ENCODE peak calls at places on chromosomes 12 and 14, in four cellular contexts. E is stimulated activated CD4-positive, alpha-beta T cell treated with anti-CD3 and anti-CD28 coated beads, Interleukin-2, amount 100 ng/mL, for 24 hours; L is PC-3; R is ascending aorta. B is an unnamed sample.

GRCh38 chr14:105710119-105711057 is 184.0 kb downstream of the TMEM121 start:
- DNase-seq in L (no peak), R (no peak), E (no peak), B (no peak)

GRCh38 chr12:106287364-106287763 is 15.2 kb upstream of the TCP11L2 start:
- DNase-seq in R (no peak), L (peak; percentile 73), E (no peak), B (no peak)

GRCh38 chr14:54919330-54919729 is 16.7 kb upstream of the GCH1 start:
- DNase-seq in E (no peak), L (no peak), R (no peak), B (no peak)

GRCh38 chr12:131033886-131034482 is 80.3 kb downstream of the ADGRD1 start:
- DNase-seq in E (no peak), R (no peak), L (no peak), B (no peak)

GRCh38 chr14:77125275-77126073 is 16.1 kb downstream of the ZDHHC22 start:
- DNase-seq in E (no peak), R (no peak), L (no peak), B (no peak)

GRCh38 chr12:67077617-67078016 is 191.5 kb upstream of the CAND1 start:
- DNase-seq in L (peak; percentile 88), R (no peak), E (no peak), B (no peak)

GRCh38 chr12:108193922-108194321 is 64.8 kb downstream of the WSCD2 start:
- DNase-seq in E (peak; percentile 28), L (peak; percentile 36), R (no peak), B (no peak)

GRCh38 chr12:116492703-116493324 is 66.4 kb upstream of the MAP1LC3B2 start:
- DNase-seq in E (no peak), R (no peak), L (peak; percentile 98), B (no peak)

GRCh38 chr12:119713551-119714031 is 45.7 kb downstream of the PRKAB1 start:
- DNase-seq in L (no peak), E (no peak), R (no peak), B (no peak)

GRCh38 chr14:61766136-61766535 is 3.9 kb downstream of the SNAPC1 start:
- DNase-seq in R (no peak), E (no peak), L (peak; percentile 28), B (no peak)

B was measured in thoracic aorta.